ENCODE peak calls at places on chromosomes 3 and 15, in five cellular contexts. N is GM12878; G is psoas muscle; C is naive thymus-derived CD4-positive, alpha-beta T cell; W is transverse colon. D is an unnamed sample.
A peak's percentile ranks its signal among the peaks of the same experiment; 100 is the strongest.

GRCh38 chr3:46848271-46849097 is 14.8 kb downstream of the MYL3 start:
- DNase-seq in N (no peak), G (peak; percentile 63), C (peak; percentile 17), W (no peak), D (peak; percentile 45)

GRCh38 chr3:119508172-119508845 is 10.0 kb downstream of the TIMMDC1 start:
- DNase-seq in N (peak; percentile 19), G (no peak), C (no peak), W (no peak), D (no peak)

GRCh38 chr3:25775936-25776335 is 7.3 kb downstream of the NGLY1 start:
- DNase-seq in N (no peak), G (no peak), C (no peak), W (no peak), D (no peak)

GRCh38 chr3:4824948-4825325 is 154.3 kb upstream of the BHLHE40 start:
- DNase-seq in N (no peak), G (no peak), C (no peak), W (no peak), D (no peak)

GRCh38 chr3:71207632-71208031 is 375.9 kb downstream of the FOXP1 start:
- DNase-seq in N (no peak), G (no peak), C (no peak), W (no peak), D (no peak)

GRCh38 chr3:74988095-74988494 is 373.6 kb upstream of the CNTN3 start:
- DNase-seq in N (no peak), G (no peak), C (no peak), W (no peak), D (no peak)

GRCh38 chr3:104069114-104069513 is 1297.6 kb upstream of the ALCAM start:
- DNase-seq in N (no peak), G (no peak), C (no peak), W (no peak), D (no peak)

GRCh38 chr3:188627652-188628051 is 473.7 kb downstream of the LPP start:
- DNase-seq in N (no peak), G (no peak), C (no peak), W (no peak), D (no peak)

DNA sequence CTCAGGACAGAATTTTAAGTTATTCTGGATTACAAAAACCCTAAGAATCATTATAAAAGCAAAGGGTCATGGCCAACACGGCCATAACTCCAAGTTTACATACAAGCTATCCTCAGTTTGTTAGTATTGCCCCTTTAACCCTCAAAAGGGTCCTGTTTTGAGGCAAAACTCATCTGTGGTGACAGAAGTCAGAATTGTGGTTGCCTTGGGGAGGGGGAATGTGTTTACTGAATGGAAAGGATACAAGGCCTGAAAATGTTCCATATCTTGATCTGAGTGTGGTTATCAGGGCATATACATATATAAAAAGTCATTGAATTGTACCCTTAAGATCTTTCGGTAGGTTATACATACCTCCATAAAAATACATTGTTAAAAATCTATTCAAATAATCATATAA is 2.1 kb downstream of the SFMBT1 start:
- DNase-seq in N (no peak), G (no peak), C (no peak), W (no peak), D (no peak)
- H3K27ac ChIP-seq in N (no peak overlapping the region), G (no peak overlapping the region), C (peak overlapping the region; percentile 86), W (peak overlapping the region; percentile 97), D (no peak overlapping the region)

DNA sequence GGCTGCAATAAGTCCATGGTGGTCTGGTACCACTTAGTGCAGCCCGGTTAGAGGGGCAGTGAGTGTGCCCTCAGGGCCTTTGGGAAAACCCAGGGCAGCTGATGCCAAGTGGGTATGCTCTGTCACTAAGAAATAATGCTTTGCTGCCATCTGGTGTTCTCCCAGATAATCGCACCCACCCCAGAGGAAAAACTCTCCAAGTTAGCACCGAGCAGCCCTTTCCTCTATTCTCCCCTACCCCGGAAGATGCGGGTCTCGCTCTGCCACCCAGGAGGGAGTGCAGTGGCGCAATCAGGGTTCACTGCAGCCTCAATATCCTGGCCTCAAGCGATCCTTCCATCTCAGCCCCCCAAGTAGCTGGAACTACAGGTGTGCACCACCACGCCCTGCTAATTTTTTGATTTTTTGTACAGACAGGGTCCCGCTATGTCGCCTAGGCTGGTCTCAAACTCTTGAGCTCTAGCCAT is 21.3 kb upstream of the DAPK2 start:
- DNase-seq in N (peak; percentile 40), G (peak; percentile 68), C (peak; percentile 44), W (peak; percentile 73), D (peak; percentile 67)
- H3K4me3 ChIP-seq in N (no peak overlapping the region), G (peak overlapping the region; percentile 15), C (no peak overlapping the region), W (no peak overlapping the region), D (no peak overlapping the region)

DNA sequence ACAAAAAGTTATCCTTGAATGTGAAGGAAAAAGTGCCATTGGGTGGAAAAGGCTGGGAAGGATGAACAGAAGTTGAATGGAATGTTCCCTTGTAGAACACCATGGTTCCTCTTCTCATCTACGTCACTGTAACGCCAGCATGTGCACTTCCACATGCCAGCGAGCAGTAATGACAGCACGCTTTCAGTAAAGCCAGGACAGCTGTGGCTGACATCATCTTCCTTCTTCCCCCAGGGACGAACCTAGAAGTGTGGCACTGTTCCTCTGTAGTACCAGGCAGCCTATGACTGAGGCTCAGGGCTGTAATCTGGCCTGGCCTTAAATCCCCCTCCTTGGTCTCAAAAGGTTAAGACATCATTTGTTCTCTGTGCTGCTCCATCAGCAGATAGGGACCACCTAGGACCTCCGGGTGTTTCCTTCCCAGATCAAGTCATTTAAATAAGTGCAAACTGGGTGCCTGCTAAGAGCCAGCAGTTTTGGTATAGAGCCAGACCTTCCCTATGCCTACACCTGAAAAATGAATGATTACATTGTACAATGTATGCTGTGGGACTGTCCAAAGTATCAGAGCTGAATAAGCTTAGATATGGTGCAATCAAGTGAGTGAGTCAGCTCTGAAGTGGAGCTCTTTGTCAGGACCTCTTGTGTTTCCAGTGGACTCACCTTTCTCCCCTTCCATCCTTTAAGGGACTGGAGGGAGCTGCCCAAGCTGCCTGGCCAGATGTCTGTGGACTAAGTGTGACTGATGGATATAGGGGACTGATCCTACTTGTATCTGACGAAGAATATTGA is 5.6 kb upstream of the SRPRB start:
- DNase-seq in N (no peak), G (no peak), C (no peak), W (no peak), D (no peak)
- H3K36me3 ChIP-seq in N (no peaks in the 10 kb centered on the region), G (no peaks in the 10 kb centered on the region), C (no peaks in the 10 kb centered on the region), W (no peaks in the 10 kb centered on the region), D (no peaks in the 10 kb centered on the region)

DNA sequence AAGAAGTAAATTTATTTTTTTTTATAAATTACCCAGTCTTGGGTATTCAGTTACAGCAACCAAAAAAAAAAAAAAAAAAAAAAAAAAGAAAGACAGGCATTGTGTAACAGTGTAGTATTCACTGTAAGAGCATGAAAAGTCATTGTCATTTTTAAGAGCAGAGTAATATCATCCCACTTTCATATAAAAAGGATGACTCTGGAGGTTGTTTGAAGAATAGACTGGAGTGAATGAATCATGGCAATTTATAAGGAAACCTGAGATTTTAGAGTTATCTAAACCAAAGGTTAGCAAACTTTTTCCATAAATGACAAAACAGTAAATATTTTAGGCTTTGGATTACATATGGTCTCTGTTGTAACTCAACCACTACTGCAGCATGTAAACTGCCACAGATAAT is 794.9 kb downstream of the NTRK3 start:
- DNase-seq in N (no peak), G (no peak), C (no peak), W (no peak), D (no peak)
- H3K27ac ChIP-seq in N (no peak overlapping the region), G (no peak overlapping the region), C (no peak overlapping the region), W (no peak overlapping the region), D (no peak overlapping the region)

GRCh38 chr15:89018235-89018634 is 70.0 kb upstream of the ABHD2 start:
- DNase-seq in N (no peak), G (peak; percentile 87), C (no peak), W (no peak), D (no peak)

GRCh38 chr15:89019436-89019835 is 68.8 kb upstream of the ABHD2 start:
- DNase-seq in N (no peak), G (no peak), C (no peak), W (no peak), D (no peak)

GRCh38 chr15:89016549-89017041 is 71.7 kb upstream of the ABHD2 start:
- DNase-seq in N (no peak), G (no peak), C (no peak), W (no peak), D (no peak)

GRCh38 chr15:89015412-89016097 is 72.7 kb upstream of the ABHD2 start:
- DNase-seq in N (no peak), G (no peak), C (no peak), W (no peak), D (no peak)

GRCh38 chr15:89017370-89018066 is 70.7 kb upstream of the ABHD2 start:
- DNase-seq in N (peak; percentile 48), G (peak; percentile 91), C (peak; percentile 76), W (peak; percentile 75), D (peak; percentile 78)
- H3K4me3 ChIP-seq in N (no peak overlapping the region), G (peak overlapping the region; percentile 54), C (peak overlapping the region; percentile 31), W (no peak overlapping the region), D (peak overlapping the region; percentile 24)

GRCh38 chr15:90090226-90090848 is 11.9 kb downstream of the IDH2 start:
- DNase-seq in N (no peak), G (no peak), C (no peak), W (no peak), D (no peak)

GRCh38 chr15:90086868-90087268 is 15.4 kb downstream of the IDH2 start:
- DNase-seq in N (no peak), G (peak; percentile 50), C (no peak), W (peak; percentile 55), D (no peak)

GRCh38 chr15:90085565-90085964 is 16.7 kb downstream of the IDH2 start:
- DNase-seq in N (no peak), G (peak; percentile 28), C (no peak), W (no peak), D (no peak)

GRCh38 chr15:90084876-90085423 is 17.3 kb downstream of the IDH2 start:
- DNase-seq in N (no peak), G (no peak), C (no peak), W (no peak), D (no peak)

GRCh38 chr15:90087454-90088154 is 14.7 kb downstream of the IDH2 start:
- DNase-seq in N (no peak), G (peak; percentile 54), C (no peak), W (peak; percentile 26), D (no peak)
- H3K36me3 ChIP-seq in N (peaks cover 25% of the 10 kb centered on the region), G (peaks cover 89% of the 10 kb centered on the region), C (peaks cover 75% of the 10 kb centered on the region), W (peaks cover 15% of the 10 kb centered on the region), D (peaks cover 48% of the 10 kb centered on the region)

DNA sequence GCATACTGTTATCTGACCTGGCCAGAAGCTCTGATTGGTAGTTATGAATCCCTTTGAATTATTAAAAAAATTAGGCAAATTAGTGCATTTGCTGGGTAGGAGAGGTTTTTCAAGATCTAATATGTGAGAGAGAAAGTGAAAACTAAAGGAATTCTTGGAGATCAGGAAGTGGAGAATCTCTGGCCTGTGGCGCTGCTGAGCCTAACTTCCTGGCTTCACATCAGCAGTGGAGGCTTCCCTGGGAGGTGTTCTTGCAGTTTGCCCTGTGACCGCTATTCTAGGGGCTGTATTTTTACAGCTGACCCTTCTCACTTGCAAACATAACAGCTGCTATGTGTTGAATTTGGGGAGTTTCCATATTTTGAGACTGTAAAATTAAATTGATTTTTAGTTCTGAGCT is 166.4 kb downstream of the ATG7 start:
- DNase-seq in N (no peak), G (no peak), C (no peak), W (no peak), D (no peak)
- H3K27ac ChIP-seq in N (no peak overlapping the region), G (no peak overlapping the region), C (no peak overlapping the region), W (no peak overlapping the region), D (no peak overlapping the region)

D was measured in CD8-positive, alpha-beta memory T cell.